ENCODE peak calls at places on chromosome 13, in six cellular contexts. Q is activated naive CD8-positive, alpha-beta T cell treated with anti-CD3 and anti-CD28 coated beads, Interleukin-2, amount 10 ng/mL, durations not matched to agents 7 days and 5 days; T is naive thymus-derived CD8-positive, alpha-beta T cell; Y is activated T-cell treated with anti-CD3 and anti-CD28 coated beads, Interleukin-2, amount 50 U/mL, for 72 hours; M is T follicular helper cell; K is SW480. E is an unnamed sample.

GRCh38 chr13:29849731-29850212 is 645 bp downstream of the UBL3 start:
- DNase-seq in Q (peak), T (no peak), Y (peak), M (peak), K (peak), E (peak)

GRCh38 chr13:98428256-98428966 is 148.5 kb downstream of the STK24 start:
- DNase-seq in Q (no peak), T (no peak), Y (no peak), M (no peak), K (no peak), E (no peak)

GRCh38 chr13:36752673-36753072 is 66.3 kb upstream of the RFXAP start:
- DNase-seq in Q (no peak), T (no peak), Y (no peak), M (no peak), K (no peak), E (no peak)

GRCh38 chr13:24713022-24713421 is 32.8 kb downstream of the ATP12A start:
- DNase-seq in Q (no peak), T (no peak), Y (no peak), M (no peak), K (no peak), E (no peak)

GRCh38 chr13:113849546-113849945 is 14.3 kb downstream of the GAS6 start:
- DNase-seq in Q (no peak), T (no peak), Y (no peak), M (no peak), K (peak), E (no peak)

GRCh38 chr13:99339736-99340392 is 32.7 kb upstream of the GPR183 start:
- DNase-seq in Q (no peak), T (peak), Y (no peak), M (peak), K (no peak), E (no peak)

GRCh38 chr13:50085063-50085462 is 69.8 kb downstream of the KCNRG start:
- DNase-seq in Q (no peak), T (peak), Y (no peak), M (no peak), K (peak), E (no peak)

GRCh38 chr13:79483302-79483701 is 2.3 kb downstream of the NDFIP2 start:
- DNase-seq in Q (no peak), T (no peak), Y (no peak), M (no peak), K (no peak), E (no peak)

GRCh38 chr13:57716295-57716694 is 84.8 kb downstream of the PCDH17 start:
- DNase-seq in Q (no peak), T (no peak), Y (no peak), M (no peak), K (no peak), E (no peak)

GRCh38 chr13:47499358-47500150 is 501.5 kb downstream of the SUCLA2 start:
- DNase-seq in Q (no peak), T (no peak), Y (no peak), M (no peak), K (peak), E (no peak)

GRCh38 chr13:31200636-31200970 is 828 bp downstream of the B3GLCT start:
- DNase-seq in Q (no peak), T (no peak), Y (peak), M (peak), K (peak), E (no peak)

GRCh38 chr13:22061806-22062391 is 391.0 kb downstream of the FGF9 start:
- DNase-seq in Q (peak), T (peak), Y (no peak), M (no peak), K (no peak), E (no peak)

GRCh38 chr13:113758651-113759524 is at the start of gene TMEM255B:
- DNase-seq in Q (peak), T (peak), Y (peak), M (peak), K (peak), E (peak)

GRCh38 chr13:110017379-110017778 is 231.0 kb upstream of the IRS2 start:
- DNase-seq in Q (no peak), T (no peak), Y (no peak), M (no peak), K (peak), E (no peak)

GRCh38 chr13:92103673-92104296 is 705.4 kb downstream of the GPC5 start:
- DNase-seq in Q (no peak), T (no peak), Y (no peak), M (no peak), K (no peak), E (no peak)

GRCh38 chr13:87536499-87536898 is 134.7 kb upstream of the SLITRK5 start:
- DNase-seq in Q (no peak), T (no peak), Y (no peak), M (no peak), K (no peak), E (no peak)

E was measured in suprapubic skin.